ENCODE peak calls at places on chromosome 7, in four cellular contexts. V is lower leg skin; S is AG04449; P is activated T-helper 1 cell treated with anti-CD3 and anti-CD28 coated beads, Interleukin-2, amount 50 U/mL, for 16 hours. O is an unnamed sample.

GRCh38 chr7:41217306-41217705 is 485.6 kb downstream of the INHBA start:
- DNase-seq in V (no peak), S (no peak), P (no peak), O (no peak)

GRCh38 chr7:155861480-155861868 is 49.2 kb upstream of the SHH start:
- DNase-seq in V (peak), S (no peak), P (no peak), O (no peak)

GRCh38 chr7:111094387-111094786 is 3.5 kb downstream of the LRRN3 start:
- DNase-seq in V (no peak), S (no peak), P (no peak), O (no peak)

GRCh38 chr7:23212395-23212794 is 30.5 kb downstream of the NUP42 start:
- DNase-seq in V (no peak), S (no peak), P (no peak), O (no peak)

GRCh38 chr7:115009736-115010435 is 88.0 kb downstream of the MDFIC start:
- DNase-seq in V (no peak), S (no peak), P (no peak), O (no peak)

GRCh38 chr7:156773966-156774365 is 119.0 kb downstream of the LMBR1 start:
- DNase-seq in V (no peak), S (no peak), P (no peak), O (no peak)

GRCh38 chr7:137820677-137821420 is 25.9 kb downstream of the DGKI start:
- DNase-seq in V (peak), S (peak), P (no peak), O (peak)

GRCh38 chr7:142463401-142463850 is 205.6 kb upstream of the PRSS58 start:
- DNase-seq in V (no peak), S (no peak), P (no peak), O (no peak)

GRCh38 chr7:101690061-101690460 is 61.0 kb upstream of the MYL10 start:
- DNase-seq in V (no peak), S (no peak), P (no peak), O (no peak)

GRCh38 chr7:28075674-28076358 is 104.8 kb downstream of the JAZF1 start:
- DNase-seq in V (no peak), S (no peak), P (no peak), O (no peak)

GRCh38 chr7:100019908-100020307 is 4.5 kb downstream of the ZKSCAN1 start:
- DNase-seq in V (peak), S (no peak), P (no peak), O (no peak)

GRCh38 chr7:32905175-32905662 is 13.7 kb upstream of the KBTBD2 start:
- DNase-seq in V (no peak), S (no peak), P (peak), O (peak)

GRCh38 chr7:36615877-36616276 is 108.4 kb downstream of the AOAH start:
- DNase-seq in V (no peak), S (no peak), P (no peak), O (no peak)

GRCh38 chr7:4001742-4002141 is 680.4 kb upstream of the FOXK1 start:
- DNase-seq in V (no peak), S (no peak), P (no peak), O (no peak)

GRCh38 chr7:47375590-47375989 is 206.3 kb downstream of the TNS3 start:
- DNase-seq in V (peak), S (no peak), P (no peak), O (no peak)

GRCh38 chr7:78996013-78996412 is 457.5 kb downstream of the MAGI2 start:
- DNase-seq in V (no peak), S (no peak), P (no peak), O (no peak)

GRCh38 chr7:157568785-157569584 is 232.2 kb downstream of the DNAJB6 start:
- DNase-seq in V (no peak), S (no peak), P (peak), O (no peak)

GRCh38 chr7:37669818-37670217 is 13.7 kb upstream of the GPR141 start:
- DNase-seq in V (no peak), S (no peak), P (no peak), O (no peak)

GRCh38 chr7:78018541-78019456 is 220.2 kb downstream of the PHTF2 start:
- DNase-seq in V (peak), S (no peak), P (no peak), O (no peak)

GRCh38 chr7:75642810-75643486 is 95.8 kb downstream of the HIP1 start:
- DNase-seq in V (no peak), S (no peak), P (peak), O (no peak)

GRCh38 chr7:151409555-151410404 is at the start of gene WDR86:
- DNase-seq in V (no peak), S (no peak), P (no peak), O (no peak)

GRCh38 chr7:106895246-106895864 is 30.3 kb downstream of the PIK3CG start:
- DNase-seq in V (no peak), S (no peak), P (no peak), O (no peak)

O was measured in amniotic stem cell.